ENCODE peak calls at places on chromosomes 13 and 19, in ten cellular contexts. One of them, this sample, is unnamed. For H3K4me1, the result is how much of the 10 kb centered on the place peaks cover.

GRCh38 chr13:102930566-102930965 is 84.7 kb downstream of the ERCC5 start:
- DNase-seq in upper lobe of left lung: no peak
- DNase-seq in tibial nerve: no peak
- DNase-seq in ovary: no peak
- DNase-seq in A549: no peak
- DNase-seq in stomach: no peak
- DNase-seq in transverse colon: no peak
- DNase-seq in GM12878: peak
- DNase-seq in HepG2: no peak
- DNase-seq in K562: no peak
- DNase-seq in this sample: no peak

GRCh38 chr13:51158923-51159322 is 47.8 kb upstream of the C13orf42 start:
- DNase-seq in upper lobe of left lung: no peak
- DNase-seq in tibial nerve: no peak
- DNase-seq in ovary: no peak
- DNase-seq in A549: no peak
- DNase-seq in stomach: no peak
- DNase-seq in transverse colon: no peak
- DNase-seq in GM12878: no peak
- DNase-seq in HepG2: no peak
- DNase-seq in K562: no peak
- DNase-seq in this sample: no peak

GRCh38 chr19:57280165-57280912 is at the start of gene ZNF460:
- DNase-seq in upper lobe of left lung: peak
- DNase-seq in tibial nerve: peak
- DNase-seq in ovary: peak
- DNase-seq in A549: peak
- DNase-seq in stomach: peak
- DNase-seq in transverse colon: peak
- DNase-seq in GM12878: peak
- DNase-seq in HepG2: peak
- DNase-seq in K562: peak
- DNase-seq in this sample: peak

GRCh38 chr19:4523306-4524110 is 5.2 kb upstream of the PLIN4 start:
- DNase-seq in upper lobe of left lung: peak
- DNase-seq in tibial nerve: peak
- DNase-seq in ovary: no peak
- DNase-seq in A549: peak
- DNase-seq in stomach: peak
- DNase-seq in transverse colon: peak
- DNase-seq in GM12878: no peak
- DNase-seq in HepG2: peak
- DNase-seq in K562: peak
- DNase-seq in this sample: no peak

GRCh38 chr13:101767096-101767495 is 314.6 kb downstream of the ITGBL1 start:
- DNase-seq in upper lobe of left lung: no peak
- DNase-seq in tibial nerve: no peak
- DNase-seq in ovary: no peak
- DNase-seq in A549: no peak
- DNase-seq in stomach: no peak
- DNase-seq in transverse colon: no peak
- DNase-seq in GM12878: no peak
- DNase-seq in HepG2: no peak
- DNase-seq in K562: no peak
- DNase-seq in this sample: no peak

GRCh38 chr13:97786510-97786909 is 167.0 kb upstream of the IPO5 start:
- DNase-seq in upper lobe of left lung: no peak
- DNase-seq in tibial nerve: no peak
- DNase-seq in ovary: no peak
- DNase-seq in A549: no peak
- DNase-seq in stomach: no peak
- DNase-seq in transverse colon: no peak
- DNase-seq in GM12878: no peak
- DNase-seq in HepG2: no peak
- DNase-seq in K562: no peak
- DNase-seq in this sample: no peak

GRCh38 chr13:48189122-48189521 is 43.9 kb upstream of the ITM2B start:
- DNase-seq in upper lobe of left lung: no peak
- DNase-seq in tibial nerve: no peak
- DNase-seq in ovary: no peak
- DNase-seq in A549: no peak
- DNase-seq in stomach: no peak
- DNase-seq in transverse colon: no peak
- DNase-seq in GM12878: no peak
- DNase-seq in HepG2: no peak
- DNase-seq in K562: no peak
- DNase-seq in this sample: no peak

GRCh38 chr13:32284927-32285632 is 30.1 kb downstream of the ZAR1L start:
- DNase-seq in upper lobe of left lung: no peak
- DNase-seq in tibial nerve: peak
- DNase-seq in ovary: no peak
- DNase-seq in A549: no peak
- DNase-seq in stomach: peak
- DNase-seq in transverse colon: no peak
- DNase-seq in GM12878: no peak
- DNase-seq in HepG2: peak
- DNase-seq in K562: no peak
- DNase-seq in this sample: no peak

GRCh38 chr13:99374994-99375805 is 68.0 kb upstream of the GPR183 start:
- DNase-seq in upper lobe of left lung: no peak
- DNase-seq in tibial nerve: no peak
- DNase-seq in ovary: no peak
- DNase-seq in A549: no peak
- DNase-seq in stomach: no peak
- DNase-seq in transverse colon: peak
- DNase-seq in GM12878: no peak
- DNase-seq in HepG2: no peak
- DNase-seq in K562: no peak
- DNase-seq in this sample: no peak

GRCh38 chr19:52541608-52542007 is 14.1 kb downstream of the ZNF808 start:
- DNase-seq in upper lobe of left lung: no peak
- DNase-seq in tibial nerve: no peak
- DNase-seq in ovary: no peak
- DNase-seq in A549: no peak
- DNase-seq in stomach: no peak
- DNase-seq in transverse colon: no peak
- DNase-seq in GM12878: no peak
- DNase-seq in HepG2: no peak
- DNase-seq in K562: no peak
- DNase-seq in this sample: no peak

GRCh38 chr13:31697290-31697689 is 42.0 kb upstream of the RXFP2 start:
- DNase-seq in upper lobe of left lung: no peak
- DNase-seq in tibial nerve: no peak
- DNase-seq in ovary: no peak
- DNase-seq in A549: no peak
- DNase-seq in stomach: no peak
- DNase-seq in transverse colon: no peak
- DNase-seq in GM12878: no peak
- DNase-seq in HepG2: no peak
- DNase-seq in K562: no peak
- DNase-seq in this sample: no peak

GRCh38 chr13:106481919-106482318 is 53.5 kb downstream of the EFNB2 start:
- DNase-seq in upper lobe of left lung: no peak
- DNase-seq in tibial nerve: no peak
- DNase-seq in ovary: no peak
- DNase-seq in A549: no peak
- DNase-seq in stomach: no peak
- DNase-seq in transverse colon: no peak
- DNase-seq in GM12878: no peak
- DNase-seq in HepG2: no peak
- DNase-seq in K562: no peak
- DNase-seq in this sample: no peak
- H3K4me1 ChIP-seq in upper lobe of left lung: under half
- H3K4me1 ChIP-seq in tibial nerve: under half
- H3K4me1 ChIP-seq in ovary: under half
- H3K4me1 ChIP-seq in A549: under half
- H3K4me1 ChIP-seq in stomach: under half
- H3K4me1 ChIP-seq in transverse colon: under half
- H3K4me1 ChIP-seq in GM12878: under half
- H3K4me1 ChIP-seq in HepG2: under half
- H3K4me1 ChIP-seq in K562: under half
- H3K4me1 ChIP-seq in this sample: under half

GRCh38 chr19:13053238-13053637 is 49.4 kb downstream of the LYL1 start:
- DNase-seq in upper lobe of left lung: no peak
- DNase-seq in tibial nerve: no peak
- DNase-seq in ovary: no peak
- DNase-seq in A549: no peak
- DNase-seq in stomach: no peak
- DNase-seq in transverse colon: no peak
- DNase-seq in GM12878: no peak
- DNase-seq in HepG2: no peak
- DNase-seq in K562: no peak
- DNase-seq in this sample: no peak

GRCh38 chr19:13050274-13050673 is 52.4 kb downstream of the LYL1 start:
- DNase-seq in upper lobe of left lung: no peak
- DNase-seq in tibial nerve: no peak
- DNase-seq in ovary: no peak
- DNase-seq in A549: no peak
- DNase-seq in stomach: no peak
- DNase-seq in transverse colon: no peak
- DNase-seq in GM12878: no peak
- DNase-seq in HepG2: no peak
- DNase-seq in K562: no peak
- DNase-seq in this sample: no peak

GRCh38 chr19:13053761-13054604 is 48.7 kb downstream of the LYL1 start:
- DNase-seq in upper lobe of left lung: peak
- DNase-seq in tibial nerve: peak
- DNase-seq in ovary: peak
- DNase-seq in A549: no peak
- DNase-seq in stomach: peak
- DNase-seq in transverse colon: peak
- DNase-seq in GM12878: no peak
- DNase-seq in HepG2: peak
- DNase-seq in K562: no peak
- DNase-seq in this sample: peak

GRCh38 chr19:13052447-13053232 is 50.0 kb downstream of the LYL1 start:
- DNase-seq in upper lobe of left lung: no peak
- DNase-seq in tibial nerve: no peak
- DNase-seq in ovary: no peak
- DNase-seq in A549: no peak
- DNase-seq in stomach: no peak
- DNase-seq in transverse colon: no peak
- DNase-seq in GM12878: no peak
- DNase-seq in HepG2: no peak
- DNase-seq in K562: no peak
- DNase-seq in this sample: no peak

GRCh38 chr19:13051581-13052165 is 51.0 kb downstream of the LYL1 start:
- DNase-seq in upper lobe of left lung: peak
- DNase-seq in tibial nerve: peak
- DNase-seq in ovary: peak
- DNase-seq in A549: no peak
- DNase-seq in stomach: peak
- DNase-seq in transverse colon: peak
- DNase-seq in GM12878: no peak
- DNase-seq in HepG2: peak
- DNase-seq in K562: peak
- DNase-seq in this sample: peak
- H3K4me3 ChIP-seq in upper lobe of left lung: no peak
- H3K4me3 ChIP-seq in tibial nerve: no peak
- H3K4me3 ChIP-seq in ovary: peak
- H3K4me3 ChIP-seq in A549: no peak
- H3K4me3 ChIP-seq in stomach: peak
- H3K4me3 ChIP-seq in transverse colon: no peak
- H3K4me3 ChIP-seq in GM12878: no peak
- H3K4me3 ChIP-seq in HepG2: no peak
- H3K4me3 ChIP-seq in K562: no peak
- H3K4me3 ChIP-seq in this sample: peak

GRCh38 chr19:7830823-7831222 is 805 bp downstream of the EVI5L start:
- DNase-seq in upper lobe of left lung: no peak
- DNase-seq in tibial nerve: no peak
- DNase-seq in ovary: no peak
- DNase-seq in A549: no peak
- DNase-seq in stomach: no peak
- DNase-seq in transverse colon: no peak
- DNase-seq in GM12878: no peak
- DNase-seq in HepG2: no peak
- DNase-seq in K562: no peak
- DNase-seq in this sample: no peak

GRCh38 chr19:7831452-7831851 is 1.4 kb downstream of the EVI5L start:
- DNase-seq in upper lobe of left lung: no peak
- DNase-seq in tibial nerve: no peak
- DNase-seq in ovary: peak
- DNase-seq in A549: peak
- DNase-seq in stomach: peak
- DNase-seq in transverse colon: peak
- DNase-seq in GM12878: no peak
- DNase-seq in HepG2: peak
- DNase-seq in K562: peak
- DNase-seq in this sample: no peak

GRCh38 chr19:7833225-7834156 is 3.5 kb downstream of the EVI5L start:
- DNase-seq in upper lobe of left lung: peak
- DNase-seq in tibial nerve: peak
- DNase-seq in ovary: no peak
- DNase-seq in A549: no peak
- DNase-seq in stomach: peak
- DNase-seq in transverse colon: peak
- DNase-seq in GM12878: no peak
- DNase-seq in HepG2: peak
- DNase-seq in K562: peak
- DNase-seq in this sample: no peak

GRCh38 chr19:7832781-7833180 is 2.8 kb downstream of the EVI5L start:
- DNase-seq in upper lobe of left lung: no peak
- DNase-seq in tibial nerve: no peak
- DNase-seq in ovary: no peak
- DNase-seq in A549: no peak
- DNase-seq in stomach: no peak
- DNase-seq in transverse colon: no peak
- DNase-seq in GM12878: no peak
- DNase-seq in HepG2: no peak
- DNase-seq in K562: no peak
- DNase-seq in this sample: no peak

DNA sequence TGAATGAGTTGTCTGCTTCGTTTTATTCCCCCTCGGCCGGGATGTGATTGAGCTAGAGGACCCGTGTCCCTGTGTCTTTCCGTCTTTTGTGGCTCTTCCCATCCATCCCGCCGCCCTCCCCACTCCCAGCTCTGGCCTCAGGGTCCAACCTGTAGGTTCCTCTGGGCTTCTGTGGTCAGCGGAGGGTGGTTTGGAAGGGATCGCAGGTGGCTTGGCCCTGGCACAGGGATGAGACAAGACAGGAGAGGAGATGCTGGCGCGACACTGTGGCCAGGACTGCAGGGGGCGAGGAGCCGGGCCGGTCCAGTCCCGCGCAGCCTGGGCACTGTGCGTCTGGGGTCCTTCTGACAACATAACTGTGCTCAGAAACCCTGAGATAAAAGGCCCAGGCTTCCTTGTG is 2.0 kb downstream of the EVI5L start:
- DNase-seq in upper lobe of left lung: peak
- DNase-seq in tibial nerve: no peak
- DNase-seq in ovary: no peak
- DNase-seq in A549: no peak
- DNase-seq in stomach: no peak
- DNase-seq in transverse colon: no peak
- DNase-seq in GM12878: no peak
- DNase-seq in HepG2: no peak
- DNase-seq in K562: no peak
- DNase-seq in this sample: no peak
- TF ChIP-seq EP300 in upper lobe of left lung: no peak
- TF ChIP-seq EP300 in tibial nerve: no peak
- TF ChIP-seq EP300 in ovary: no peak
- TF ChIP-seq EP300 in A549: no peak
- TF ChIP-seq EP300 in stomach: no peak
- TF ChIP-seq EP300 in transverse colon: no peak
- TF ChIP-seq EP300 in GM12878: no peak
- TF ChIP-seq EP300 in HepG2: no peak
- TF ChIP-seq EP300 in K562: no peak
- TF ChIP-seq EP300 in this sample: no peak

GRCh38 chr19:1269065-1269477 is at the start of gene CIRBP:
- DNase-seq in upper lobe of left lung: peak
- DNase-seq in tibial nerve: peak
- DNase-seq in ovary: peak
- DNase-seq in A549: peak
- DNase-seq in stomach: peak
- DNase-seq in transverse colon: peak
- DNase-seq in GM12878: peak
- DNase-seq in HepG2: peak
- DNase-seq in K562: peak
- DNase-seq in this sample: peak
- H3K4me1 ChIP-seq in upper lobe of left lung: half or more
- H3K4me1 ChIP-seq in tibial nerve: under half
- H3K4me1 ChIP-seq in ovary: under half
- H3K4me1 ChIP-seq in A549: half or more
- H3K4me1 ChIP-seq in stomach: half or more
- H3K4me1 ChIP-seq in transverse colon: half or more
- H3K4me1 ChIP-seq in GM12878: under half
- H3K4me1 ChIP-seq in HepG2: half or more
- H3K4me1 ChIP-seq in K562: half or more
- H3K4me1 ChIP-seq in this sample: half or more

This sample was measured in sigmoid colon.